ENCODE peak calls at places on chromosomes 7 and 10, in six cellular contexts. A is RWPE1, Z is mucosa of descending colon, Y is PC-9, W is HFFc6, U is HCT116. D is an unnamed sample.

GRCh38 chr10:92066386-92066785 is 142.8 kb downstream of the BTAF1 start:
- DNase-seq in A (no peak), Z (no peak), Y (no peak), W (no peak), U (no peak), D (no peak)

GRCh38 chr7:125112741-125113309 is 183.2 kb upstream of the POT1 start:
- DNase-seq in A (no peak), Z (no peak), Y (peak), W (no peak), U (no peak), D (no peak)

GRCh38 chr10:21355591-21356011 is 169.9 kb downstream of the SKIDA1 start:
- DNase-seq in A (peak), Z (no peak), Y (peak), W (peak), U (no peak), D (no peak)

GRCh38 chr7:27148031-27148775 is 629 bp upstream of the HOXA6 start:
- DNase-seq in A (no peak), Z (peak), Y (no peak), W (no peak), U (no peak), D (peak)

GRCh38 chr10:29849434-29849833 is 210.0 kb downstream of the JCAD start:
- DNase-seq in A (no peak), Z (peak), Y (no peak), W (peak), U (no peak), D (no peak)

GRCh38 chr10:28652703-28653102 is 24.6 kb upstream of the BAMBI start:
- DNase-seq in A (no peak), Z (no peak), Y (no peak), W (no peak), U (no peak), D (no peak)

GRCh38 chr10:125023269-125023668 is 81.3 kb downstream of the ZRANB1 start:
- DNase-seq in A (no peak), Z (no peak), Y (no peak), W (no peak), U (no peak), D (peak)

GRCh38 chr10:116679351-116679750 is 58.6 kb downstream of the PNLIPRP2 start:
- DNase-seq in A (no peak), Z (no peak), Y (no peak), W (no peak), U (no peak), D (no peak)

GRCh38 chr10:90424730-90425129 is 433.1 kb downstream of the HTR7 start:
- DNase-seq in A (no peak), Z (no peak), Y (no peak), W (peak), U (no peak), D (no peak)

GRCh38 chr10:101066146-101066889 is 4.5 kb downstream of the KAZALD1 start:
- DNase-seq in A (peak), Z (peak), Y (peak), W (peak), U (peak), D (peak)

GRCh38 chr7:70289067-70289466 is 690.8 kb downstream of the AUTS2 start:
- DNase-seq in A (no peak), Z (no peak), Y (no peak), W (no peak), U (no peak), D (no peak)

GRCh38 chr10:121683803-121684202 is 85.6 kb upstream of the FGFR2 start:
- DNase-seq in A (no peak), Z (no peak), Y (no peak), W (no peak), U (no peak), D (no peak)

GRCh38 chr7:122327969-122328368 is 23.4 kb upstream of the FEZF1 start:
- DNase-seq in A (no peak), Z (no peak), Y (no peak), W (no peak), U (no peak), D (no peak)

GRCh38 chr7:155955367-155955635 is 143.0 kb upstream of the SHH start:
- DNase-seq in A (no peak), Z (no peak), Y (no peak), W (no peak), U (no peak), D (no peak)
- TF ChIP-seq CTCF in A (no peak), Z (no peak), Y (no peak), W (no peak), U (no peak), D (no peak)

GRCh38 chr7:231030-231857 is 38.9 kb downstream of the FAM20C start:
- DNase-seq in A (no peak), Z (no peak), Y (no peak), W (no peak), U (no peak), D (no peak)
- TF ChIP-seq CTCF in A (no peak), Z (no peak), Y (peak), W (peak), U (peak), D (no peak)

GRCh38 chr10:60207894-60208293 is 181.8 kb downstream of the ANK3 start:
- DNase-seq in A (no peak), Z (no peak), Y (no peak), W (no peak), U (no peak), D (no peak)

GRCh38 chr10:60200682-60201053 is 189.0 kb downstream of the ANK3 start:
- DNase-seq in A (no peak), Z (no peak), Y (no peak), W (no peak), U (no peak), D (no peak)

GRCh38 chr10:60206735-60207134 is 182.9 kb downstream of the ANK3 start:
- DNase-seq in A (no peak), Z (peak), Y (no peak), W (no peak), U (no peak), D (no peak)

GRCh38 chr10:60205741-60206140 is 183.9 kb downstream of the ANK3 start:
- DNase-seq in A (no peak), Z (no peak), Y (peak), W (no peak), U (no peak), D (no peak)

DNA sequence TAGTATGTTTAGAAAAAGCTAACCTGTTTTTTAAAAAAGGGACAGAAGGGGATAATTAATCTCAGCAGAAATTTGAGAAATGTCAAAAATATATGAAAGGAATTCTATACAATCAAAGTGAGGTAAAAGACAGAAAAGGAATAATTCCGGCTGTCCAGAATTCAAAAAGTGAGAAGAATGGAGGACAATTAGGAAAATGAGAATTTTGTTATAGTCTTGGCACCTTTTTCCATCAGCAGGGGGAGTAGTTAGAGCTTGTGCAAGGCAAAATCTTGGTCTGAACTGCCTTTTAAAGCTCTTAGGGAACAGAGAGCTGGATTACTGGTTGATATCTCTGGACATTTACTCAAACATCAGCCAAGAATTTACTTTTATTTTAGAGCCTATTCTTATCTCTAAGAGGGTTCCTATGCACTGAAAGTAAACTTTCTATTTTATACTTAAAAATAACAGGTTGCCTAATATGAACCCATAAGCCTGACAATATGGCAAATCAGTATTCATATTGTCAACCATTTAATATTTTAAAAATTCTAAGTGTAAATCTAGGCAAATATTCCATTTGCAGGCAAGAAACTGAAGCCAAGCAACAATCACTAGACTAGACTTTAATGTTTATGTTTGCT is 185.6 kb downstream of the ANK3 start:
- DNase-seq in A (peak), Z (peak), Y (peak), W (peak), U (peak), D (no peak)
- TF ChIP-seq CTCF in A (peak), Z (peak), Y (peak), W (peak), U (peak), D (peak)

DNA sequence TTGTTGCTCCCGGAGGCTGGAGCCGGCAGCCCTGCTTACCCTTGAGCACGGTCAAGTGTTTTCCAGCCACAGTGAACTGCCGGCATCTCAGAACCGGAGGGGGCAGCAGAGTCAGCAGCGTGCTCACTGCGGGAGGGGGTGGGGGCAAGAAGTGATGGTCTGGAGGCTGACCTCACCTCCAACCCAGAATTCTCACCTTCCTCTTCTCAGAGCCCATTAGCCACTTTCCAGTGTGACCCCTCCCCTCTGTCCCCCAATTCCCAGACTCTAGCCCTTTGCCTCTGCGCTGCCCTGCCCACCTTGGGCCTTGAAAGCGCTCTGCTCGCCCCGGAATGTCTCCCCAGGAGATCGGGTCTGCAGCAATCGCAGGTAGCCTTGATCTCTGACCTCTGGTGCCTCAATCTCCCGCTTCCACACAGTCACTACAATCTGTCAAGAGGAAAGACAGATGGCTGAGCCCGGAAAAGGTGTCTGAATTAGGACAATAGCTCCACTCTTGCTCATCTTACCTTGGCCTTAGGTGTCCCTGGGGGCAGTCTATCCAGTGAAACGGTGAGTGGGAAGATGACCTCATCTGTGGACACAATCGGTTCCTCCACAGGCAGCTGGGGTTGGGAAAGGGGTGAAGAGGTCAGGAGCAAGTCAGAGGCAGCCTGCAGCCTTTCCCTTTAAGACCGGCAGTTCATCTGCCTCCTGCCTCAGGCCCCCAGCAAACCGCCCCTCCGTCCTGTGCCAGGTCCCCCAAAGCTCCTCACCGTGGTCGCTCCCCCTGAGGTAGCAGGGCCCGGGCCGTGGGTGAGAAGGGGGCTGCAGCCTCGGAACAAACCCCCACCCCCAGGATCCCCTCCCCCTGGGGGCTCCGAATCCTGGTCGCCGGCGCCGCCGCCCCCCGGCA is 942 bp downstream of the TRAPPC14 start:
- DNase-seq in A (peak), Z (no peak), Y (peak), W (peak), U (no peak), D (no peak)
- TF ChIP-seq CTCF in A (no peak), Z (no peak), Y (no peak), W (no peak), U (peak), D (peak)

GRCh38 chr10:3295501-3296005 is 123.0 kb upstream of the PITRM1 start:
- DNase-seq in A (no peak), Z (no peak), Y (no peak), W (no peak), U (no peak), D (no peak)

GRCh38 chr10:3290550-3290949 is 118.0 kb upstream of the PITRM1 start:
- DNase-seq in A (no peak), Z (no peak), Y (no peak), W (no peak), U (no peak), D (no peak)

GRCh38 chr10:3293536-3294431 is 121.2 kb upstream of the PITRM1 start:
- DNase-seq in A (no peak), Z (no peak), Y (no peak), W (no peak), U (no peak), D (no peak)

GRCh38 chr10:3292601-3293000 is 120.0 kb upstream of the PITRM1 start:
- DNase-seq in A (no peak), Z (no peak), Y (no peak), W (no peak), U (no peak), D (no peak)

DNA sequence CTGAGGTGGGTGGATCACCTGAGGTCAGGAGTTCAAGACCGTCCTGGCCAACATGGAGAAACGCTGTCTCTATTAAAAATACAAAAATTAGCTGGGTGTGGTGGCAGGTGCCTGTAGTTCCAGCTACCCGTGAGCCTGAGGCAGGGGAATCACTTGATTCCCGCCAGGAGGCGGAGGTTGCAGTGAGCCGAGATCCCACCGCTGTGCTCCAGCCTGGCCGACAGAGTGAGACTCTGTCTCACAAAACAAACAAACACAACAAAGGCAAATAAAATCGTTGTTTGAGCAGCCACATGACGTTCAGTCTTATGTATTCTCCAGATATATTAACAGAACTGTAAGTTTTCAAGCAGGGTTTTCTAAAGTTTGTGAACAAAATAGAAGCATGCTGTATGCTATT is 122.3 kb upstream of the PITRM1 start:
- DNase-seq in A (no peak), Z (no peak), Y (no peak), W (no peak), U (no peak), D (no peak)
- TF ChIP-seq CTCF in A (no peak), Z (no peak), Y (no peak), W (no peak), U (no peak), D (no peak)

GRCh38 chr10:71912431-71912830 is 51.8 kb upstream of the CHST3 start:
- DNase-seq in A (no peak), Z (no peak), Y (no peak), W (peak), U (no peak), D (no peak)
- TF ChIP-seq CTCF in A (no peak), Z (no peak), Y (peak), W (peak), U (peak), D (no peak)

GRCh38 chr7:66950311-66950710 is 29.3 kb downstream of the TMEM248 start:
- DNase-seq in A (no peak), Z (no peak), Y (no peak), W (no peak), U (no peak), D (no peak)

GRCh38 chr7:66946545-66946944 is 25.5 kb downstream of the TMEM248 start:
- DNase-seq in A (no peak), Z (peak), Y (no peak), W (no peak), U (no peak), D (no peak)

GRCh38 chr7:66952343-66953043 is 31.5 kb downstream of the TMEM248 start:
- DNase-seq in A (peak), Z (no peak), Y (peak), W (peak), U (peak), D (no peak)

GRCh38 chr7:66950763-66951162 is 29.7 kb downstream of the TMEM248 start:
- DNase-seq in A (no peak), Z (no peak), Y (no peak), W (no peak), U (no peak), D (no peak)

GRCh38 chr7:66948480-66949109 is 27.6 kb downstream of the TMEM248 start:
- DNase-seq in A (no peak), Z (no peak), Y (no peak), W (no peak), U (no peak), D (no peak)
- TF ChIP-seq CTCF in A (no peak), Z (no peak), Y (no peak), W (no peak), U (no peak), D (no peak)

DNA sequence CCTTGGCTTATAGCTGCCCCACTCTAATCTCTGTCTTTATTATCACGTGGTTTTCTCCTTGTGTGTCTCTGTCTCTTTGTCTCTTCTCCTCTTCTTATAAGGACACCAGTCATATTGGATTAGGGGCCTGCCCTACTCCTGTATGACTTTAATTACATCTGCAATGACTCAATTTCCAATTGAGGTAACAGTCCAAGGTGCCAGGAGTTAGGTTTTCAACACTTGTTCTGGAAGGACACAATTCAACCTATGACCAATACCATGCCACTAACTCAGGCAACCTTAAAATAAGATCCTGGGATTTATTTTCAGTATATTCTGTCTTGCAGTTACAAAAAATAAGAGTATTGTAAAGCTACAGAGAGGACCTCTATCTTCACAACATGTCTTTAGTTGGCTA is 21.6 kb upstream of the MET start:
- DNase-seq in A (no peak), Z (no peak), Y (no peak), W (no peak), U (no peak), D (no peak)
- TF ChIP-seq CTCF in A (no peak), Z (no peak), Y (no peak), W (no peak), U (no peak), D (no peak)

D was measured in kidney.